ENCODE peak calls at places on chromosomes 7 and 10, in six cellular contexts. D, O, R, B, Z and V are unnamed samples.

GRCh38 chr10:96440257-96441125 is 73.2 kb downstream of the TLL2 start:
- DNase-seq in D (no peak), O (no peak), R (no peak), B (no peak), Z (no peak), V (no peak)

GRCh38 chr7:114086906-114087651 is 168.3 kb upstream of the PPP1R3A start:
- DNase-seq in D (no peak), O (peak; percentile 21), R (peak; percentile 41), B (peak; percentile 3), Z (no peak), V (peak; percentile 40)

GRCh38 chr10:97475936-97476594 is 22.2 kb downstream of the MMS19 start:
- DNase-seq in D (no peak), O (no peak), R (no peak), B (peak; percentile 41), Z (no peak), V (peak; percentile 40)

GRCh38 chr10:68096913-68097509 is 12.3 kb upstream of the MYPN start:
- DNase-seq in D (peak; percentile 82), O (no peak), R (peak; percentile 39), B (peak; percentile 94), Z (no peak), V (peak; percentile 88)

GRCh38 chr10:98420786-98421185 is 5.8 kb upstream of the PYROXD2 start:
- DNase-seq in D (no peak), O (no peak), R (no peak), B (no peak), Z (no peak), V (no peak)

GRCh38 chr10:85655394-85655793 is 711.2 kb downstream of the GRID1 start:
- DNase-seq in D (no peak), O (no peak), R (no peak), B (no peak), Z (no peak), V (peak; percentile 22)

GRCh38 chr10:96452494-96452893 is 61.2 kb downstream of the TLL2 start:
- DNase-seq in D (no peak), O (no peak), R (no peak), B (no peak), Z (no peak), V (no peak)

GRCh38 chr10:133225707-133226191 is 4.3 kb upstream of the UTF1 start:
- DNase-seq in D (no peak), O (no peak), R (no peak), B (no peak), Z (peak; percentile 34), V (no peak)

GRCh38 chr10:97532935-97533671 is 34.4 kb downstream of the UBTD1 start:
- DNase-seq in D (no peak), O (no peak), R (peak; percentile 33), B (no peak), Z (no peak), V (peak; percentile 44)

GRCh38 chr10:23368816-23369640 is 24.4 kb upstream of the C10orf67 start:
- DNase-seq in D (no peak), O (peak; percentile 40), R (no peak), B (no peak), Z (peak; percentile 62), V (no peak)

GRCh38 chr7:116809636-116810266 is 52.6 kb upstream of the CAPZA2 start:
- DNase-seq in D (peak; percentile 39), O (peak; percentile 40), R (peak; percentile 80), B (peak; percentile 56), Z (peak; percentile 6), V (peak; percentile 42)

GRCh38 chr7:31056775-31057346 is 4.8 kb downstream of the ADCYAP1R1 start:
- DNase-seq in D (no peak), O (no peak), R (no peak), B (no peak), Z (no peak), V (no peak)

GRCh38 chr10:64091889-64092288 is 570.7 kb downstream of the REEP3 start:
- DNase-seq in D (no peak), O (no peak), R (peak; percentile 52), B (no peak), Z (no peak), V (peak; percentile 34)

GRCh38 chr10:72889391-72889831 is 4.1 kb upstream of the OIT3 start:
- DNase-seq in D (no peak), O (no peak), R (no peak), B (peak; percentile 99), Z (no peak), V (no peak)

GRCh38 chr10:3127921-3128320 is 44.7 kb downstream of the PITRM1 start:
- DNase-seq in D (no peak), O (no peak), R (no peak), B (no peak), Z (no peak), V (no peak)

GRCh38 chr7:99104631-99105030 is 39.3 kb downstream of the SMURF1 start:
- DNase-seq in D (no peak), O (no peak), R (no peak), B (no peak), Z (no peak), V (no peak)

GRCh38 chr10:12130237-12130872 is 878 bp downstream of the SEC61A2 start:
- DNase-seq in D (peak; percentile 16), O (peak; percentile 61), R (peak; percentile 76), B (peak; percentile 54), Z (peak; percentile 31), V (peak; percentile 69)

GRCh38 chr10:62779487-62780248 is 24.9 kb upstream of the ADO start:
- DNase-seq in D (peak; percentile 19), O (peak; percentile 67), R (no peak), B (peak; percentile 80), Z (peak; percentile 58), V (peak; percentile 16)

GRCh38 chr7:131934452-131934851 is 378.0 kb upstream of the PODXL start:
- DNase-seq in D (no peak), O (no peak), R (no peak), B (no peak), Z (no peak), V (no peak)

GRCh38 chr7:124033093-124033806 is 383 bp upstream of the TMEM229A start:
- DNase-seq in D (no peak), O (peak; percentile 13), R (peak; percentile 77), B (no peak), Z (peak; percentile 17), V (no peak)
- TF ChIP-seq CTCF in D (no peak), O (no peak), R (no peak), B (no peak), Z (no peak), V (no peak)

GRCh38 chr10:116026315-116026714 is 246.7 kb downstream of the GFRA1 start:
- DNase-seq in D (no peak), O (no peak), R (peak; percentile 17), B (no peak), Z (no peak), V (no peak)
- TF ChIP-seq CTCF in D (peak; percentile 34), O (no peak), R (peak; percentile 38), B (no peak), Z (no peak), V (peak; percentile 46)

GRCh38 chr7:93958216-93958615 is 36.7 kb downstream of the GNG11 start:
- DNase-seq in D (no peak), O (no peak), R (no peak), B (no peak), Z (no peak), V (no peak)
- TF ChIP-seq CTCF in D (no peak), O (no peak), R (no peak), B (no peak), Z (no peak), V (no peak)

DNA sequence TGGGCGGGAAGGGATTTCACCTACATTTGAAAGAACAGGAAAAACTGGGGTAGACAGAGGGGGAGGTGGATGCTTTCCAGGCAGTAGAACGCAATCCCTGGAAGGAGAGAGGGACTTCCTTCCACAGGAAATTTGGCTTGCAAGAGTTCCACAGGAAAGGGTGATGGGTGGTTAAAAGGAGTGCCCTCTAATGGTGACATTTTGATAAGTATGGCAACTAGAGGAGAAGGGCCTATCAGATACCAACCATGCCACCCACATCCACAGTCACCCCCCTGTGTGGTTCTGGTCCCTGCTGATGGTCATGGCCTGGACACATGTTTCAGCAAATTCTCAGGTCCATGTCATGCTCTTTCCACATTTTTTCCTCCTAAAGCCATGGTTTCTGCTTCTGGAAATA is 27.1 kb upstream of the COL13A1 start:
- DNase-seq in D (no peak), O (no peak), R (no peak), B (no peak), Z (no peak), V (no peak)
- TF ChIP-seq CTCF in D (no peak), O (no peak), R (no peak), B (peak; percentile 1), Z (no peak), V (peak; percentile 21)

DNA sequence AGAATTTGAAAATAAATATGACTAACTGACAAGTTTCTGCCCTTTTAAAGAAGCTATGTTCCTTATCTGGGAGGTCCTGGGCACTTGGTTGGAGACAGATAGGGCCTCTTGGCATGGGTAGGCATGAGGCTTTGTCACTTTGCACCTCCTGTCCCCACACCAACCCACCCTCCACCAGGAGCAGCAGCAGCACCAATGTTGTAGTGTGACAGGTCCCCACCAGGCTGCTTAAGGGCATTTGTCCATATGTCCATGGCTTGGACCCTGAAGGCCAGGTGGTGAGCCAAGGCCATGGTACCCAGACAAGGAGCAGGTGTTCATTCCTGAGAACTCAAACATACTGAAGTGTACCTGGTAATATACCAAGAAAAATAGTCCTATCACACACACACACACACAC is 629.1 kb downstream of the ACTR3B start:
- DNase-seq in D (no peak), O (no peak), R (no peak), B (no peak), Z (no peak), V (no peak)
- TF ChIP-seq CTCF in D (no peak), O (no peak), R (no peak), B (no peak), Z (no peak), V (no peak)

GRCh38 chr10:104485632-104486031 is 132.0 kb downstream of the CFAP58 start:
- DNase-seq in D (no peak), O (no peak), R (peak; percentile 25), B (no peak), Z (no peak), V (no peak)
- TF ChIP-seq CTCF in D (no peak), O (no peak), R (peak; percentile 45), B (peak; percentile 14), Z (no peak), V (peak; percentile 23)

GRCh38 chr7:133233142-133233541 is 19.7 kb upstream of the EXOC4 start:
- DNase-seq in D (no peak), O (no peak), R (peak; percentile 8), B (no peak), Z (no peak), V (no peak)

GRCh38 chr7:133235212-133235883 is 17.5 kb upstream of the EXOC4 start:
- DNase-seq in D (no peak), O (no peak), R (no peak), B (peak; percentile 57), Z (no peak), V (peak; percentile 46)

GRCh38 chr7:133230591-133231194 is 22.2 kb upstream of the EXOC4 start:
- DNase-seq in D (no peak), O (peak; percentile 36), R (peak; percentile 62), B (peak; percentile 32), Z (no peak), V (peak; percentile 76)
- TF ChIP-seq CTCF in D (peak; percentile 61), O (peak; percentile 71), R (peak; percentile 94), B (peak; percentile 74), Z (peak; percentile 67), V (peak; percentile 80)